ENCODE peak calls at places on chromosome 14, in five cellular contexts. B is A549, K is hepatocyte, W is colonic mucosa, R is adrenal gland. I is an unnamed sample. For H3K4me1, the result is how much of the 10 kb centered on the place peaks cover.

GRCh38 chr14:97917169-97917568 is 1120.0 kb downstream of the VRK1 start:
- DNase-seq in K (no peak), B (no peak), W (no peak), R (no peak), I (no peak)

GRCh38 chr14:46108228-46108627 is 543.4 kb downstream of the RPL10L start:
- DNase-seq in K (no peak), B (no peak), R (no peak), W (no peak), I (no peak)

GRCh38 chr14:36455241-36455627 is 64.8 kb downstream of the NKX2-1 start:
- DNase-seq in B (no peak), R (no peak), W (no peak), K (no peak), I (no peak)

GRCh38 chr14:75454963-75455546 is 27.2 kb downstream of the JDP2 start:
- DNase-seq in W (no peak), K (peak), B (peak), R (peak), I (peak)

GRCh38 chr14:56811596-56812363 is 1.5 kb upstream of the OTX2 start:
- DNase-seq in W (no peak), R (no peak), K (no peak), B (no peak), I (no peak)

GRCh38 chr14:65424531-65424930 is 12.0 kb downstream of the FUT8 start:
- DNase-seq in W (no peak), R (no peak), K (no peak), B (no peak), I (no peak)

GRCh38 chr14:42965512-42965911 is 1358.8 kb downstream of the LRFN5 start:
- DNase-seq in B (no peak), K (no peak), W (no peak), R (no peak), I (no peak)

GRCh38 chr14:22981090-22982012 is 1.0 kb downstream of the AJUBA start:
- DNase-seq in K (peak), R (peak), B (peak), W (no peak), I (no peak)

GRCh38 chr14:38065101-38065762 is 142.5 kb upstream of the SSTR1 start:
- DNase-seq in R (no peak), K (no peak), B (no peak), W (no peak), I (peak)

GRCh38 chr14:34713681-34714319 is 593 bp downstream of the CFL2 start:
- DNase-seq in B (peak), R (no peak), W (peak), K (peak), I (peak)

GRCh38 chr14:77868552-77869300 is 68.8 kb downstream of the ADCK1 start:
- DNase-seq in R (no peak), K (no peak), W (no peak), B (no peak), I (no peak)

GRCh38 chr14:50173891-50174290 is 57.5 kb downstream of the SOS2 start:
- DNase-seq in B (no peak), K (no peak), R (no peak), W (no peak), I (no peak)

GRCh38 chr14:32531942-32532341 is 202.8 kb downstream of the AKAP6 start:
- DNase-seq in W (no peak), R (no peak), B (no peak), K (no peak), I (no peak)

GRCh38 chr14:59215353-59215752 is 26.9 kb downstream of the DAAM1 start:
- DNase-seq in R (peak), B (no peak), K (peak), W (peak), I (no peak)

GRCh38 chr14:89900822-89901221 is 53.7 kb downstream of the EFCAB11 start:
- DNase-seq in K (no peak), R (no peak), W (no peak), B (no peak), I (no peak)

GRCh38 chr14:50013198-50013918 is 103.0 kb downstream of the VCPKMT start:
- DNase-seq in K (peak), W (peak), R (no peak), B (no peak), I (peak)

GRCh38 chr14:74569826-74570591 is 42.0 kb downstream of the LTBP2 start:
- DNase-seq in W (no peak), K (peak), B (no peak), R (no peak), I (no peak)

GRCh38 chr14:54026671-54027070 is 70.0 kb upstream of the BMP4 start:
- DNase-seq in K (peak), R (no peak), W (no peak), B (peak), I (peak)

GRCh38 chr14:50559990-50560928 is at the start of gene ATL1:
- DNase-seq in R (peak), W (peak), B (peak), K (peak), I (peak)

DNA sequence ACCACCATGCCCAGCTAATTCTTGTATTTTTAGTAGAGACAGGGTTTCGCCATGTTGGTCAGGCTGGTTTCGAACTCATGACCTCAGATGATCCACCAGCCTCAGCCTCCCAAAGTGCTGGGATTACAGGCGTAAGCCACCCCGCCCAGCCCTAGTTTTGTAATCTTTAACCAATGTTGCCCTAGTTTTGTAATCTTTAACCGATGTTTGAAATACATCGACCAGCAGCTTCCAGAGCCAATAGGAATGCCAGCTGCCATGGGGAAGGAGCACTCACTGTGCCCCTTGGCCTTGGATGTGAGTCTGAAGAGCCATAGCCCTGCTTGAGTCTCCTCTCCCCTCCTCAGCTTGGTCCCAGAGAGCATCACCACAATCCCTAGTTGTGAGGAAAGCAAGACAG is 209.3 kb upstream of the RGS6 start:
- DNase-seq in R (no peak), W (no peak), K (no peak), B (no peak), I (peak)
- H3K27ac ChIP-seq in R (no peak), W (no peak), K (no peak), B (no peak), I (no peak)

DNA sequence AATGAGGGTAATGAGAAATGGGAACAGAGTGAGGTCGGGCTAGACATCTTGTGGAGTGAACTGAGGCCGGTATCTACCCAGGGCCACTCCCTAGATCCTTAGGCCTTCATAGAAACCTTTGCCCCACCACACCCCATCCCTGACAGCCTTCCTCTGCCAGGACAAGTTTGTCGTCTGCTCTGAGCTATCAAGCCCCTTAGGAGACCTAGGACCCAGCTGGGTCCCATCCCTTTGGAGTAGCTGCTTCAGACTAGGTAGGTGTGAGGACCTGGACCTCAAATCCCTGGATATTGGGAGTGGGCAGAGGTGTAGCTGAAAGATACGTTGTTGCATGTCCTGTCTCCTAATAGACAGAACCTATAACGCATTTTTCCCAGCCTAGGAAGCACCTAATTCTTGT is at the start of gene TMEM253:
- DNase-seq in W (peak), B (no peak), K (no peak), R (no peak), I (peak)
- H3K4me1 ChIP-seq in W (under half), B (half or more), K (under half), R (under half), I (under half)

DNA sequence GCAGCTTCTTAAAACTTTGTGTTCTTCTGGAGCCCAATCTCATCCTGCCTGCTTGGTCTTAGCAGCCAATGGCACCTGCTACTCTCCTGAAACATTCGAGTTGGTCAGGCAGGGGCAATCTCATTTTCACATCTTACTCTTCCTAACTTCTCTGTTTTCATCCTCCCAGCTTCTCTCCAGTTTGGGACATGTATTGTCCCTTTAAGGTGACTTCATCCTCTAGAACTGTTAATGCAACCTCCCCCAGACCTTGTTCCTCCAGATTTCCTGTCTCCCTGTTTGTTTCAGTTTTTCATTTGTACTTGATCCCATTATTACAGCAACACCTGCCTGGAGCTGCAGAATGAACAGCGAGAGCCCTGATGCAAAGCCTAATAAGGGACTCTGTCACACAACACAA is 31.3 kb downstream of the SERPINA11 start:
- DNase-seq in K (no peak), B (no peak), R (no peak), W (no peak), I (no peak)
- H3K27ac ChIP-seq in K (no peak), B (no peak), R (no peak), W (no peak), I (no peak)

DNA sequence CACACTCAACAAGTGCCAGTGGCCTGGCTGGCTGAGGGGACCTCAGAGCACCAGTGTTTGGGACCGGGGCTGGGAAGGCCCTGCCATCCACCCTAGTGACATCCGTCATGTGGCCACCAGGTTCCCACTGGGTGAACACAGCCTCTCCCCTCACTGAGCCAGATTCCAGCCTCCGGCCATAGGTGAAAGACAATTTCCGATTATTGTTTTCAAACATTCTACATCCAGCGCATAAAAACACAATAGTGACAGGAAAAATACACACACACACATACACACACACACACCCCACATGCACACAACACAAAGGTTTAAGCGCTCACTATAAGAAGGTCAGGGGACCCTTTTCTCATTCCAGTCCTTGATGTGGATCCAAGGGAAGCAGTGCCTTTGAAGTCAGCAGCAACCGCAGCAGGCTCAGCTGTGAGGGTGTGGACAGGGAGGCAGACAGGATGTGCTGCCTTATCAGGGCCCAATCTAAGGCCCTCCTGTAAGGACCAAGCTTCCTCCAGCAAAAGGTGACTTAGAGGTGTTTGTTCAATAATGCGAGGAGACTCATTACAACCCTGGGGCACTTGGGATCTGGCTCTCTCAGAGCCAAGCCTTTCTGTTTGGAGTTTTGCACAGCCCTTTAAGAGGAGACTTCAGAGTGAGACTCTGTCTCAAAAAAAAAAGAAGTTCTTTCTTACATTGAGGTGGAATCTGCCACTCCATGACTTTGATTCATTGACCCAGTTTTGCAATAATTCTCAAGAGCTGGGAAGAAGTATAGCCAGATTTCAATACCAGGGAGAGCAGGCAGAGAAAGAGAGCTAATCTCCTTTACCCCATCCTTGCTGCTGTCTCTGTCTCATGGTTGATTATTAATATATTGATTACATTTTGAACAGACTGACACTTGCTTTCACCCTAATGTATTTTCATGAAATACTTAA is 227.8 kb downstream of the ZFP36L1 start:
- DNase-seq in K (no peak), R (no peak), B (no peak), W (no peak), I (no peak)
- H3K4me1 ChIP-seq in K (half or more), R (half or more), B (under half), W (under half), I (under half)

GRCh38 chr14:102226356-102227125 is 78.4 kb downstream of the MOK start:
- DNase-seq in B (no peak), K (no peak), W (no peak), R (no peak), I (no peak)
- H3K27ac ChIP-seq in B (no peak), K (no peak), W (no peak), R (no peak), I (no peak)